ENCODE peak calls at places on chromosome 1, in ten cellular contexts. Y is naive thymus-derived CD8-positive, alpha-beta T cell; W is retina; H is AG04450; Q is stimulated activated CD4-positive, alpha-beta T cell treated with anti-CD3 and anti-CD28 coated beads, Interleukin-4, amount 100 ng/mL, for 48 hours; M is PC-3; S is HT-29; L is amygdala; I is activated T-cell treated with anti-CD3 and anti-CD28 coated beads for 48 hours; C is EH. K is an unnamed sample.
A peak's percentile ranks its signal among the peaks of the same experiment; 100 is the strongest.

GRCh38 chr1:3034162-3034561 is 12.9 kb downstream of the ACTRT2 start:
- DNase-seq in Y (no peak), W (no peak), H (no peak), Q (no peak), M (no peak), S (no peak), L (no peak), I (no peak), C (no peak), K (no peak)

GRCh38 chr1:176073524-176074157 is 133.4 kb downstream of the COP1 start:
- DNase-seq in Y (peak; percentile 12), W (peak; percentile 43), H (peak; percentile 15), Q (no peak), M (peak; percentile 71), S (peak; percentile 74), L (peak; percentile 7), I (no peak), C (peak; percentile 69), K (peak; percentile 78)

GRCh38 chr1:67149179-67149770 is 14.5 kb upstream of the C1orf141 start:
- DNase-seq in Y (peak; percentile 66), W (peak; percentile 69), H (peak; percentile 66), Q (no peak), M (peak; percentile 72), S (peak; percentile 89), L (peak; percentile 42), I (peak; percentile 43), C (peak; percentile 83), K (peak; percentile 90)

GRCh38 chr1:243364866-243365265 is 109.0 kb downstream of the SDCCAG8 start:
- DNase-seq in Y (no peak), W (no peak), H (no peak), Q (no peak), M (no peak), S (peak; percentile 50), L (no peak), I (no peak), C (no peak), K (no peak)

GRCh38 chr1:149886396-149887195 is 12.8 kb upstream of the BOLA1 start:
- DNase-seq in Y (peak; percentile 97), W (peak; percentile 96), H (peak; percentile 99), Q (peak; percentile 68), M (peak; percentile 100), S (peak; percentile 98), L (peak; percentile 99), I (peak; percentile 73), C (peak; percentile 100), K (peak; percentile 99)

GRCh38 chr1:83065952-83066727 is 932.8 kb downstream of the TTLL7 start:
- DNase-seq in Y (no peak), W (no peak), H (no peak), Q (no peak), M (no peak), S (no peak), L (no peak), I (no peak), C (no peak), K (no peak)

GRCh38 chr1:79197421-79197820 is 190.9 kb upstream of the ADGRL4 start:
- DNase-seq in Y (no peak), W (no peak), H (no peak), Q (no peak), M (peak; percentile 45), S (peak; percentile 56), L (no peak), I (no peak), C (peak; percentile 44), K (peak; percentile 51)

GRCh38 chr1:17292299-17293198 is 15.4 kb upstream of the PADI4 start:
- DNase-seq in Y (no peak), W (no peak), H (no peak), Q (no peak), M (peak; percentile 78), S (peak; percentile 45), L (no peak), I (no peak), C (no peak), K (no peak)

GRCh38 chr1:10686404-10687040 is 109.9 kb downstream of the CASZ1 start:
- DNase-seq in Y (no peak), W (peak; percentile 43), H (no peak), Q (no peak), M (peak; percentile 77), S (peak; percentile 86), L (no peak), I (no peak), C (no peak), K (no peak)

GRCh38 chr1:226875641-226876295 is 5.4 kb downstream of the PSEN2 start:
- DNase-seq in Y (no peak), W (peak; percentile 65), H (no peak), Q (no peak), M (peak; percentile 84), S (peak; percentile 92), L (no peak), I (no peak), C (peak; percentile 36), K (no peak)

GRCh38 chr1:36561365-36561731 is 78.6 kb upstream of the CSF3R start:
- DNase-seq in Y (no peak), W (no peak), H (no peak), Q (no peak), M (no peak), S (no peak), L (no peak), I (no peak), C (no peak), K (no peak)

GRCh38 chr1:232699814-232700213 is 69.9 kb upstream of the SIPA1L2 start:
- DNase-seq in Y (no peak), W (no peak), H (no peak), Q (no peak), M (no peak), S (no peak), L (no peak), I (no peak), C (no peak), K (no peak)

GRCh38 chr1:159088050-159088449 is 11.5 kb upstream of the AIM2 start:
- DNase-seq in Y (no peak), W (no peak), H (peak; percentile 48), Q (no peak), M (peak; percentile 23), S (no peak), L (no peak), I (no peak), C (peak; percentile 91), K (peak; percentile 93)

GRCh38 chr1:30320581-30320890 is 402.8 kb downstream of the MATN1 start:
- DNase-seq in Y (no peak), W (no peak), H (no peak), Q (no peak), M (no peak), S (no peak), L (no peak), I (no peak), C (no peak), K (no peak)

GRCh38 chr1:109249654-109250401 is 489 bp downstream of the CELSR2 start:
- DNase-seq in Y (no peak), W (no peak), H (no peak), Q (no peak), M (no peak), S (no peak), L (no peak), I (no peak), C (peak; percentile 14), K (peak; percentile 45)

GRCh38 chr1:214337536-214337935 is 56.6 kb downstream of the SMYD2 start:
- DNase-seq in Y (no peak), W (no peak), H (peak; percentile 34), Q (no peak), M (no peak), S (no peak), L (no peak), I (no peak), C (peak; percentile 59), K (peak; percentile 75)

GRCh38 chr1:18009061-18009728 is 98.4 kb upstream of the IGSF21 start:
- DNase-seq in Y (no peak), W (no peak), H (no peak), Q (no peak), M (no peak), S (no peak), L (no peak), I (no peak), C (no peak), K (no peak)

GRCh38 chr1:9721606-9722377 is 70.3 kb downstream of the PIK3CD start:
- DNase-seq in Y (peak; percentile 89), W (peak; percentile 79), H (no peak), Q (peak; percentile 71), M (peak; percentile 32), S (peak; percentile 64), L (no peak), I (peak; percentile 70), C (peak; percentile 22), K (peak; percentile 30)

GRCh38 chr1:72568113-72568512 is 285.8 kb upstream of the NEGR1 start:
- DNase-seq in Y (no peak), W (no peak), H (no peak), Q (no peak), M (no peak), S (no peak), L (no peak), I (no peak), C (no peak), K (no peak)

GRCh38 chr1:38529946-38530345 is 329.6 kb downstream of the RRAGC start:
- DNase-seq in Y (no peak), W (no peak), H (no peak), Q (no peak), M (no peak), S (no peak), L (no peak), I (no peak), C (no peak), K (no peak)

GRCh38 chr1:36938807-36939206 is 95.5 kb downstream of the GRIK3 start:
- DNase-seq in Y (no peak), W (no peak), H (no peak), Q (no peak), M (peak; percentile 22), S (no peak), L (no peak), I (no peak), C (no peak), K (peak; percentile 1)

GRCh38 chr1:87457408-87457807 is 128.7 kb downstream of the LMO4 start:
- DNase-seq in Y (no peak), W (no peak), H (no peak), Q (no peak), M (no peak), S (no peak), L (no peak), I (no peak), C (no peak), K (no peak)

GRCh38 chr1:50604580-50604979 is 181.3 kb upstream of the DMRTA2 start:
- DNase-seq in Y (no peak), W (no peak), H (no peak), Q (no peak), M (no peak), S (no peak), L (no peak), I (no peak), C (no peak), K (no peak)

K was measured in GM23248.